ENCODE peak calls at places on chromosomes 6 and 20, in four cellular contexts. A is HepG2, O is SK-N-SH, T is GM12878. W is an unnamed sample.

GRCh38 chr6:116220172-116220571 is 33.7 kb downstream of the TSPYL4 start:
- DNase-seq in T (no peak), O (peak), A (no peak), W (no peak)

GRCh38 chr6:37653933-37654565 is 43.6 kb downstream of the MDGA1 start:
- DNase-seq in A (peak), O (peak), T (peak), W (peak)

GRCh38 chr20:4728121-4728520 is 6.4 kb downstream of the PRND start:
- DNase-seq in O (no peak), T (no peak), A (no peak), W (no peak)

GRCh38 chr20:5033566-5033965 is 32.3 kb upstream of the SLC23A2 start:
- DNase-seq in T (no peak), O (no peak), A (peak), W (no peak)

GRCh38 chr20:44810061-44810390 is 320 bp downstream of the RIMS4 start:
- DNase-seq in T (no peak), A (no peak), O (no peak), W (no peak)

GRCh38 chr6:150712502-150713252 is 113.0 kb downstream of the PLEKHG1 start:
- DNase-seq in A (no peak), O (no peak), T (no peak), W (no peak)

GRCh38 chr20:8301655-8302054 is 169.6 kb downstream of the PLCB1 start:
- DNase-seq in A (no peak), T (no peak), O (no peak), W (no peak)

GRCh38 chr6:37695857-37696219 is 1.8 kb downstream of the MDGA1 start:
- DNase-seq in O (peak), A (no peak), T (no peak), W (no peak)

GRCh38 chr20:57713505-57713903 is 3.7 kb upstream of the PMEPA1 start:
- DNase-seq in T (no peak), A (no peak), O (no peak), W (no peak)

GRCh38 chr6:12751694-12752304 is 35.2 kb downstream of the PHACTR1 start:
- DNase-seq in O (no peak), A (peak), T (no peak), W (peak)

GRCh38 chr6:37517411-37517812 is 17.7 kb upstream of the CCDC167 start:
- DNase-seq in O (no peak), A (no peak), T (no peak), W (no peak)

GRCh38 chr6:33974030-33974429 is 170.2 kb upstream of the MLN start:
- DNase-seq in O (no peak), A (no peak), T (no peak), W (no peak)

GRCh38 chr20:48815537-48815936 is 12.3 kb downstream of the PREX1 start:
- DNase-seq in T (no peak), O (no peak), A (no peak), W (no peak)

GRCh38 chr6:55379895-55380294 is 52.6 kb downstream of the GFRAL start:
- DNase-seq in A (no peak), T (no peak), O (no peak), W (no peak)

GRCh38 chr20:50447102-50447804 is 62.9 kb upstream of the PTPN1 start:
- DNase-seq in O (no peak), T (no peak), A (no peak), W (no peak)

GRCh38 chr20:2619961-2620595 is 32.4 kb upstream of the NOP56 start:
- DNase-seq in T (no peak), A (peak), O (no peak), W (peak)

GRCh38 chr6:111551521-111552231 is 54.0 kb downstream of the TRAF3IP2 start:
- DNase-seq in T (no peak), A (peak), O (no peak), W (no peak)

GRCh38 chr6:95203153-95203754 is 374.1 kb upstream of the MANEA start:
- DNase-seq in O (peak), T (no peak), A (peak), W (peak)

GRCh38 chr6:157611406-157611805 is 211.6 kb upstream of the SNX9 start:
- DNase-seq in T (no peak), A (no peak), O (no peak), W (no peak)

GRCh38 chr6:56938634-56939294 is 16.1 kb upstream of the BEND6 start:
- DNase-seq in T (no peak), O (no peak), A (peak), W (peak)

GRCh38 chr6:161511455-161512159 is 237.7 kb upstream of the AGPAT4 start:
- DNase-seq in T (no peak), O (no peak), A (no peak), W (no peak)

GRCh38 chr6:106145741-106146227 is 59.6 kb downstream of the PRDM1 start:
- DNase-seq in T (peak), A (no peak), O (no peak), W (no peak)

GRCh38 chr6:97215157-97215769 is 67.8 kb downstream of the MMS22L start:
- DNase-seq in T (no peak), O (peak), A (peak), W (peak)

GRCh38 chr6:149463781-149464180 is 21.0 kb downstream of the ZC3H12D start:
- DNase-seq in T (no peak), A (no peak), O (no peak), W (no peak)

GRCh38 chr6:33297406-33297955 is 1.3 kb downstream of the RGL2 start:
- DNase-seq in A (no peak), O (peak), T (no peak), W (no peak)

GRCh38 chr20:62617711-62618483 is 24.4 kb upstream of the SLCO4A1 start:
- DNase-seq in O (no peak), T (no peak), A (peak), W (no peak)

GRCh38 chr6:138692978-138693909 is 80.3 kb upstream of the CCDC28A start:
- DNase-seq in O (peak), A (peak), T (no peak), W (peak)

GRCh38 chr20:49885558-49886332 is 29.6 kb downstream of the SPATA2 start:
- DNase-seq in T (no peak), O (no peak), A (no peak), W (no peak)

GRCh38 chr6:26475823-26476729 is 18.3 kb downstream of the BTN2A1 start:
- DNase-seq in A (peak), O (no peak), T (no peak), W (no peak)

GRCh38 chr6:46042355-46042999 is 26.8 kb upstream of the CLIC5 start:
- DNase-seq in O (peak), A (peak), T (no peak), W (peak)

GRCh38 chr6:3072798-3073197 is 4.5 kb downstream of the RIPK1 start:
- DNase-seq in A (no peak), T (no peak), O (no peak), W (no peak)

GRCh38 chr6:109242029-109242428 is 140.2 kb downstream of the CD164 start:
- DNase-seq in O (no peak), T (no peak), A (no peak), W (no peak)

GRCh38 chr6:107866606-107867301 is 42.6 kb upstream of the SCML4 start:
- DNase-seq in A (peak), T (no peak), O (peak), W (no peak)

GRCh38 chr6:13550656-13551055 is 23.7 kb upstream of the SIRT5 start:
- DNase-seq in A (no peak), T (no peak), O (no peak), W (no peak)

GRCh38 chr6:109373762-109374161 is 8.5 kb downstream of the CD164 start:
- DNase-seq in T (peak), A (no peak), O (no peak), W (no peak)

GRCh38 chr6:99111590-99111989 is 163.8 kb upstream of the FBXL4 start:
- DNase-seq in T (no peak), O (no peak), A (no peak), W (no peak)
- TF ChIP-seq PBX3 in T (no peak), O (no peak), A (no peak), W (no peak)

GRCh38 chr6:42453027-42453648 is 1.4 kb upstream of the TRERF1 start:
- DNase-seq in A (peak), T (peak), O (peak), W (peak)

GRCh38 chr6:42451595-42452170 is at the start of gene TRERF1:
- DNase-seq in O (peak), T (no peak), A (no peak), W (peak)

GRCh38 chr6:42451146-42451594 is 556 bp downstream of the TRERF1 start:
- DNase-seq in O (no peak), A (no peak), T (no peak), W (no peak)

GRCh38 chr6:42453649-42454427 is 2.1 kb upstream of the TRERF1 start:
- DNase-seq in O (peak), T (no peak), A (no peak), W (no peak)

GRCh38 chr6:42452171-42453026 is 673 bp upstream of the TRERF1 start:
- DNase-seq in A (no peak), O (peak), T (no peak), W (peak)
- TF ChIP-seq PBX3 in A (no peak), O (no peak), T (no peak), W (peak)

GRCh38 chr20:20237093-20237959 is 130.6 kb upstream of the INSM1 start:
- DNase-seq in A (peak), T (no peak), O (peak), W (peak)
- TF ChIP-seq PBX3 in A (no peak), T (no peak), O (no peak), W (no peak)

GRCh38 chr6:143806282-143807102 is 36.6 kb upstream of the LTV1 start:
- DNase-seq in A (no peak), O (no peak), T (no peak), W (no peak)

GRCh38 chr6:143803769-143804540 is 39.2 kb upstream of the LTV1 start:
- DNase-seq in A (no peak), T (no peak), O (no peak), W (no peak)

GRCh38 chr6:143804835-143805239 is 38.3 kb upstream of the LTV1 start:
- DNase-seq in O (no peak), T (no peak), A (no peak), W (no peak)

GRCh38 chr6:143807103-143807425 is 36.1 kb upstream of the LTV1 start:
- DNase-seq in O (no peak), T (no peak), A (no peak), W (no peak)

GRCh38 chr6:143805832-143806281 is 37.3 kb upstream of the LTV1 start:
- DNase-seq in A (no peak), T (no peak), O (no peak), W (no peak)
- TF ChIP-seq PBX3 in A (no peak), T (no peak), O (no peak), W (no peak)

GRCh38 chr6:32083812-32084768 is 25.0 kb downstream of the TNXB start:
- DNase-seq in A (no peak), O (no peak), T (no peak), W (no peak)

GRCh38 chr6:32084780-32085179 is 24.4 kb downstream of the TNXB start:
- DNase-seq in T (no peak), A (no peak), O (no peak), W (no peak)

GRCh38 chr6:32081676-32082075 is 27.5 kb downstream of the TNXB start:
- DNase-seq in A (no peak), O (no peak), T (no peak), W (no peak)

GRCh38 chr6:32081168-32081624 is 27.9 kb downstream of the TNXB start:
- DNase-seq in A (no peak), T (no peak), O (peak), W (no peak)

GRCh38 chr6:32082951-32083350 is 26.2 kb downstream of the TNXB start:
- DNase-seq in O (no peak), A (no peak), T (no peak), W (no peak)
- TF ChIP-seq PBX3 in O (no peak), A (no peak), T (no peak), W (no peak)

GRCh38 chr6:48085131-48085741 is 25.8 kb downstream of the PTCHD4 start:
- DNase-seq in T (no peak), A (no peak), O (no peak), W (no peak)
- TF ChIP-seq PBX3 in T (no peak), A (no peak), O (no peak), W (no peak)

W was measured in A549.